ENCODE peak calls at places on chromosomes 12 and 14, in seven cellular contexts. One of them, this sample, is unnamed.

GRCh38 chr12:58341791-58342190 is 400.4 kb downstream of the ATP23 start:
- DNase-seq in IMR-90: peak
- DNase-seq in neuronal stem cell: no peak
- DNase-seq in mesendoderm: no peak
- DNase-seq in H9: no peak
- DNase-seq in trophoblast cell: peak
- DNase-seq in H1: no peak
- DNase-seq in this sample: peak

GRCh38 chr12:17528394-17528793 is 561.6 kb downstream of the RERGL start:
- DNase-seq in IMR-90: no peak
- DNase-seq in neuronal stem cell: no peak
- DNase-seq in mesendoderm: peak
- DNase-seq in H9: peak
- DNase-seq in trophoblast cell: no peak
- DNase-seq in H1: no peak
- DNase-seq in this sample: no peak

GRCh38 chr12:29610473-29611174 is 113.1 kb upstream of the OVCH1 start:
- DNase-seq in IMR-90: no peak
- DNase-seq in neuronal stem cell: no peak
- DNase-seq in mesendoderm: peak
- DNase-seq in H9: no peak
- DNase-seq in trophoblast cell: no peak
- DNase-seq in H1: no peak
- DNase-seq in this sample: no peak

GRCh38 chr14:49861581-49861922 is 9.0 kb upstream of the NEMF start:
- DNase-seq in IMR-90: peak
- DNase-seq in neuronal stem cell: peak
- DNase-seq in mesendoderm: peak
- DNase-seq in H9: peak
- DNase-seq in trophoblast cell: peak
- DNase-seq in H1: peak
- DNase-seq in this sample: peak

GRCh38 chr12:128266559-128267245 is at the start of gene TMEM132C:
- DNase-seq in IMR-90: no peak
- DNase-seq in neuronal stem cell: no peak
- DNase-seq in mesendoderm: peak
- DNase-seq in H9: peak
- DNase-seq in trophoblast cell: no peak
- DNase-seq in H1: peak
- DNase-seq in this sample: no peak

GRCh38 chr14:102554835-102555819 is 37.3 kb upstream of the RCOR1 start:
- DNase-seq in IMR-90: no peak
- DNase-seq in neuronal stem cell: peak
- DNase-seq in mesendoderm: peak
- DNase-seq in H9: peak
- DNase-seq in trophoblast cell: peak
- DNase-seq in H1: peak
- DNase-seq in this sample: peak

GRCh38 chr14:104319489-104320241 is 181.3 kb downstream of the KIF26A start:
- DNase-seq in IMR-90: no peak
- DNase-seq in neuronal stem cell: no peak
- DNase-seq in mesendoderm: no peak
- DNase-seq in H9: no peak
- DNase-seq in trophoblast cell: no peak
- DNase-seq in H1: peak
- DNase-seq in this sample: no peak

GRCh38 chr12:117441751-117442150 is 80.3 kb upstream of the NOS1 start:
- DNase-seq in IMR-90: no peak
- DNase-seq in neuronal stem cell: no peak
- DNase-seq in mesendoderm: peak
- DNase-seq in H9: peak
- DNase-seq in trophoblast cell: no peak
- DNase-seq in H1: no peak
- DNase-seq in this sample: no peak

GRCh38 chr14:50357124-50357523 is 39.6 kb downstream of the CDKL1 start:
- DNase-seq in IMR-90: no peak
- DNase-seq in neuronal stem cell: no peak
- DNase-seq in mesendoderm: no peak
- DNase-seq in H9: no peak
- DNase-seq in trophoblast cell: no peak
- DNase-seq in H1: no peak
- DNase-seq in this sample: no peak

GRCh38 chr14:86153480-86153879 is 623.5 kb downstream of the FLRT2 start:
- DNase-seq in IMR-90: no peak
- DNase-seq in neuronal stem cell: no peak
- DNase-seq in mesendoderm: peak
- DNase-seq in H9: no peak
- DNase-seq in trophoblast cell: no peak
- DNase-seq in H1: no peak
- DNase-seq in this sample: no peak

GRCh38 chr12:4270016-4270669 is 3.4 kb upstream of the CCND2 start:
- DNase-seq in IMR-90: no peak
- DNase-seq in neuronal stem cell: no peak
- DNase-seq in mesendoderm: peak
- DNase-seq in H9: peak
- DNase-seq in trophoblast cell: no peak
- DNase-seq in H1: peak
- DNase-seq in this sample: no peak
- H3K9ac ChIP-seq in IMR-90: no peak
- H3K9ac ChIP-seq in neuronal stem cell: peak
- H3K9ac ChIP-seq in mesendoderm: peak
- H3K9ac ChIP-seq in H9: peak
- H3K9ac ChIP-seq in trophoblast cell: no peak
- H3K9ac ChIP-seq in H1: no peak
- H3K9ac ChIP-seq in this sample: peak

GRCh38 chr12:51951843-51952722 is 584 bp downstream of the ACVR1B start:
- DNase-seq in IMR-90: no peak
- DNase-seq in neuronal stem cell: no peak
- DNase-seq in mesendoderm: peak
- DNase-seq in H9: peak
- DNase-seq in trophoblast cell: no peak
- DNase-seq in H1: peak
- DNase-seq in this sample: no peak
- H3K4ac ChIP-seq in IMR-90: peak
- H3K4ac ChIP-seq in neuronal stem cell: no peak
- H3K4ac ChIP-seq in mesendoderm: peak
- H3K4ac ChIP-seq in H9: no peak
- H3K4ac ChIP-seq in trophoblast cell: peak
- H3K4ac ChIP-seq in H1: no peak
- H3K4ac ChIP-seq in this sample: peak

GRCh38 chr14:22887990-22888378 is 5.0 kb downstream of the REM2 start:
- DNase-seq in IMR-90: no peak
- DNase-seq in neuronal stem cell: no peak
- DNase-seq in mesendoderm: no peak
- DNase-seq in H9: no peak
- DNase-seq in trophoblast cell: no peak
- DNase-seq in H1: no peak
- DNase-seq in this sample: no peak

GRCh38 chr14:22888662-22889061 is 5.6 kb downstream of the REM2 start:
- DNase-seq in IMR-90: no peak
- DNase-seq in neuronal stem cell: no peak
- DNase-seq in mesendoderm: no peak
- DNase-seq in H9: no peak
- DNase-seq in trophoblast cell: no peak
- DNase-seq in H1: no peak
- DNase-seq in this sample: no peak

GRCh38 chr14:22886500-22887259 is 3.7 kb downstream of the REM2 start:
- DNase-seq in IMR-90: peak
- DNase-seq in neuronal stem cell: peak
- DNase-seq in mesendoderm: peak
- DNase-seq in H9: peak
- DNase-seq in trophoblast cell: peak
- DNase-seq in H1: peak
- DNase-seq in this sample: peak

GRCh38 chr14:22885975-22886374 is 3.0 kb downstream of the REM2 start:
- DNase-seq in IMR-90: no peak
- DNase-seq in neuronal stem cell: no peak
- DNase-seq in mesendoderm: no peak
- DNase-seq in H9: no peak
- DNase-seq in trophoblast cell: no peak
- DNase-seq in H1: no peak
- DNase-seq in this sample: no peak

GRCh38 chr14:22887260-22887989 is 4.4 kb downstream of the REM2 start:
- DNase-seq in IMR-90: peak
- DNase-seq in neuronal stem cell: peak
- DNase-seq in mesendoderm: peak
- DNase-seq in H9: peak
- DNase-seq in trophoblast cell: peak
- DNase-seq in H1: no peak
- DNase-seq in this sample: peak
- H3K23ac ChIP-seq in IMR-90: peak
- H3K23ac ChIP-seq in neuronal stem cell: no peak
- H3K23ac ChIP-seq in mesendoderm: no peak
- H3K23ac ChIP-seq in H9: no peak
- H3K23ac ChIP-seq in trophoblast cell: no peak
- H3K23ac ChIP-seq in H1: no peak
- H3K23ac ChIP-seq in this sample: no peak

DNA sequence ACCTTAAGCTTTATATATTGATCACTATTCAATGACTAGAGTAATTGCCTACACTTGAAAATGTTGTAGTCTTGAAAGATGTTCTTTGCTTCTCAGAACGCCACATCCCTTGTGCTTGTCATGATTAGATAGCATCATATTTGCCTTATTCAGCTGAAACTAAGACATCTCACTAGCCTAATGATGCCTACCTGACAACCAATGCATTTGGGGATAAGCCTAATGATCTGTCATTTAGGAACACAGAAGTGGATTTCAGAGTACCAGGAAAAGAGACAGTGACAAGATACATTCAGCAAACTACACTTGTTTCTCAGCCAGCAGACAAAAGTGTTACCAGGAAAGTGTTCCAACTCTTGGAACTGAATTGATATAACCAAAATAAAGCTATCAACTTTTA is 83.7 kb downstream of the ARMH4 start:
- DNase-seq in IMR-90: no peak
- DNase-seq in neuronal stem cell: no peak
- DNase-seq in mesendoderm: no peak
- DNase-seq in H9: no peak
- DNase-seq in trophoblast cell: no peak
- DNase-seq in H1: no peak
- DNase-seq in this sample: no peak
- H3K9ac ChIP-seq in IMR-90: no peak
- H3K9ac ChIP-seq in neuronal stem cell: no peak
- H3K9ac ChIP-seq in mesendoderm: no peak
- H3K9ac ChIP-seq in H9: no peak
- H3K9ac ChIP-seq in trophoblast cell: no peak
- H3K9ac ChIP-seq in H1: no peak
- H3K9ac ChIP-seq in this sample: no peak

DNA sequence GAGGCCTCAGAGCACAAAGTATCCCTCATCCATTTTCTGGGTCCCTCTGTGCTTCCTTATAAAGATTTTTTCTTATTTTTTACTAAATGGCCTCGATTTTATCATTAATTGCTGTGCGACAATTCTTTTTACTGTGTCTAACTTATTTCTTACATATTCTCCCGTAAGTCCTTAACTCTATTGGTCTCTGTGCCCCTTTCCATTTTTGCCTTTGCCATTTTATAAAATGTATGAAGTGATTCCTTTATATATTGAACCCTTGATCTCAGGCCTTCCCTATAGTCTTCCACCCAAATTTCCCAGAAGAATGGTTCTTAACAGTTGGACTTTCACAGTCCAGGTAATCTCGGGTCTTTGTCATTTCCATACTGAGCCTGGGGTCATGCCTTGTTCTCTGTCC is 55.0 kb upstream of the ESRRB start:
- DNase-seq in IMR-90: no peak
- DNase-seq in neuronal stem cell: no peak
- DNase-seq in mesendoderm: no peak
- DNase-seq in H9: no peak
- DNase-seq in trophoblast cell: no peak
- DNase-seq in H1: no peak
- DNase-seq in this sample: no peak
- H3K4ac ChIP-seq in IMR-90: no peak
- H3K4ac ChIP-seq in neuronal stem cell: no peak
- H3K4ac ChIP-seq in mesendoderm: no peak
- H3K4ac ChIP-seq in H9: no peak
- H3K4ac ChIP-seq in trophoblast cell: no peak
- H3K4ac ChIP-seq in H1: no peak
- H3K4ac ChIP-seq in this sample: no peak

GRCh38 chr12:4177257-4177656 is 96.3 kb upstream of the CCND2 start:
- DNase-seq in IMR-90: no peak
- DNase-seq in neuronal stem cell: no peak
- DNase-seq in mesendoderm: no peak
- DNase-seq in H9: no peak
- DNase-seq in trophoblast cell: no peak
- DNase-seq in H1: no peak
- DNase-seq in this sample: no peak

GRCh38 chr12:4178424-4179184 is 95.0 kb upstream of the CCND2 start:
- DNase-seq in IMR-90: no peak
- DNase-seq in neuronal stem cell: no peak
- DNase-seq in mesendoderm: no peak
- DNase-seq in H9: no peak
- DNase-seq in trophoblast cell: no peak
- DNase-seq in H1: peak
- DNase-seq in this sample: no peak

GRCh38 chr12:4174417-4174816 is 99.1 kb upstream of the CCND2 start:
- DNase-seq in IMR-90: no peak
- DNase-seq in neuronal stem cell: no peak
- DNase-seq in mesendoderm: no peak
- DNase-seq in H9: no peak
- DNase-seq in trophoblast cell: no peak
- DNase-seq in H1: peak
- DNase-seq in this sample: no peak

GRCh38 chr12:4172999-4173398 is 100.6 kb upstream of the CCND2 start:
- DNase-seq in IMR-90: peak
- DNase-seq in neuronal stem cell: no peak
- DNase-seq in mesendoderm: no peak
- DNase-seq in H9: no peak
- DNase-seq in trophoblast cell: no peak
- DNase-seq in H1: peak
- DNase-seq in this sample: peak

DNA sequence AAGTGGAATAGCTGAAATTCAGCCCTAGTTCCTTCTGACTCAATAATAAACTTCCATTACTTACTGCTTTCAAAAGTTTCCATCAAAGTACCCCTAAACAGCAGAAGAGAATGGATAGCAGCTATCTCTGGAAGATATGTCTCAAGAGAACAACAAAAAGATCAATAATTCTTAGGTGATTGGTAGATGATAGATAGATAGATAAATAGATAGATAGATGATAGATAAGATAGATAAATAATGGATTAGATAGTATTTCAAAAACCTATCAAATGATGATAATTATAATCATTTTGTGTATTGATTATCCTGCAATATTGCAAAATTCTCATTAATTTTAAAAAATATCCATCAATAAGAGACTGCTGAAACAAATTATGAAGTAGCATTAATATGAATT is 97.4 kb upstream of the CCND2 start:
- DNase-seq in IMR-90: no peak
- DNase-seq in neuronal stem cell: no peak
- DNase-seq in mesendoderm: no peak
- DNase-seq in H9: no peak
- DNase-seq in trophoblast cell: no peak
- DNase-seq in H1: no peak
- DNase-seq in this sample: no peak
- H3K23ac ChIP-seq in IMR-90: no peak
- H3K23ac ChIP-seq in neuronal stem cell: no peak
- H3K23ac ChIP-seq in mesendoderm: no peak
- H3K23ac ChIP-seq in H9: no peak
- H3K23ac ChIP-seq in trophoblast cell: no peak
- H3K23ac ChIP-seq in H1: no peak
- H3K23ac ChIP-seq in this sample: no peak

GRCh38 chr14:99177046-99177655 is 94.8 kb downstream of the BCL11B start:
- DNase-seq in IMR-90: no peak
- DNase-seq in neuronal stem cell: no peak
- DNase-seq in mesendoderm: no peak
- DNase-seq in H9: peak
- DNase-seq in trophoblast cell: no peak
- DNase-seq in H1: peak
- DNase-seq in this sample: no peak
- H3K9ac ChIP-seq in IMR-90: no peak
- H3K9ac ChIP-seq in neuronal stem cell: no peak
- H3K9ac ChIP-seq in mesendoderm: no peak
- H3K9ac ChIP-seq in H9: no peak
- H3K9ac ChIP-seq in trophoblast cell: no peak
- H3K9ac ChIP-seq in H1: no peak
- H3K9ac ChIP-seq in this sample: no peak